ENCODE peak calls at places on chromosomes 2 and 18, in ten cellular contexts. H, U, Z, R, J, X, M, O, D and C are unnamed samples.

GRCh38 chr2:25323042-25323514 is 18.6 kb downstream of the DNMT3A start:
- DNase-seq in H (no peak), O (no peak), M (no peak), D (no peak), J (no peak), X (no peak), Z (no peak), U (no peak), R (no peak), C (no peak)

GRCh38 chr2:28360742-28361293 is 31.8 kb upstream of the FOSL2 start:
- DNase-seq in U (no peak), D (peak; percentile 46), R (peak; percentile 64), J (no peak), Z (peak; percentile 48), H (no peak), M (no peak), X (no peak), O (no peak), C (no peak)

GRCh38 chr2:1744446-1745170 is at the start of gene PXDN:
- DNase-seq in M (no peak), J (no peak), U (no peak), D (no peak), X (no peak), H (peak; percentile 73), O (no peak), Z (peak; percentile 61), R (peak; percentile 73), C (no peak)

GRCh38 chr2:135948642-135949355 is 36.6 kb downstream of the DARS1 start:
- DNase-seq in M (peak; percentile 57), D (no peak), Z (no peak), U (no peak), J (no peak), H (no peak), X (peak; percentile 57), R (peak; percentile 66), O (no peak), C (peak; percentile 33)

GRCh38 chr2:101630224-101630949 is 67.1 kb upstream of the MAP4K4 start:
- DNase-seq in M (no peak), U (no peak), X (no peak), H (no peak), R (no peak), O (no peak), J (no peak), Z (no peak), D (no peak), C (no peak)

GRCh38 chr2:120483355-120483754 is 137.4 kb downstream of the INHBB start:
- DNase-seq in J (no peak), O (no peak), M (no peak), R (no peak), Z (no peak), H (peak; percentile 71), D (no peak), X (no peak), U (no peak), C (no peak)

GRCh38 chr2:1749750-1750149 is 5.4 kb upstream of the PXDN start:
- DNase-seq in H (peak; percentile 61), X (no peak), O (no peak), R (no peak), J (no peak), M (no peak), U (no peak), Z (no peak), D (no peak), C (no peak)

GRCh38 chr2:118202707-118203303 is 114.5 kb downstream of the INSIG2 start:
- DNase-seq in X (no peak), M (peak; percentile 53), R (peak; percentile 59), J (no peak), Z (no peak), U (peak; percentile 59), O (peak; percentile 58), H (no peak), D (peak; percentile 35), C (peak; percentile 58)

DNA sequence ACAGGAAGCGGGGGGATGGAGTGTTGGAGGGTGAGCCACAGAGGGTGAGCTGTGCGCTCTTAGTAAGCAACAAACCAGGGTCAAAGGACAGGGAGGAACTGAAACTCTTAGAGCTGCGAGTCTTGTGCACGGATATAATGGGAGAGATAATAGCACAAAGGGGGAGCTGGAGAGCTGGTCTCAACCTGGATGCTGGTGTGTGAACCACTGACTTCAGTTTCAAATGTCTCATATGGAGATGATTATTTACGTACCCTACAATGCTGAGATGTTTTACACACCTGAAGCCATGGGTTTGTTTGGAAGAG is 35.9 kb downstream of the PTGR3 start:
- DNase-seq in D (no peak), O (peak; percentile 55), Z (no peak), H (no peak), J (no peak), R (peak; percentile 10), M (no peak), X (no peak), U (no peak), C (peak; percentile 89)
- TF ChIP-seq CTCF in D (peak; percentile 19), O (peak; percentile 49), Z (peak; percentile 31), H (no peak), J (no peak), R (no peak), M (no peak), X (peak; percentile 53), U (no peak), C (peak; percentile 33)

GRCh38 chr2:168246483-168247340 is 683 bp downstream of the STK39 start:
- DNase-seq in O (peak; percentile 83), U (peak; percentile 86), R (peak; percentile 66), D (peak; percentile 61), Z (peak; percentile 52), X (peak; percentile 37), M (no peak), J (no peak), H (peak; percentile 95), C (peak; percentile 72)

GRCh38 chr2:168244318-168244717 is 3.1 kb downstream of the STK39 start:
- DNase-seq in D (no peak), X (no peak), U (peak; percentile 71), O (peak; percentile 61), Z (no peak), J (no peak), R (no peak), M (no peak), H (peak; percentile 62), C (no peak)

GRCh38 chr2:168245074-168245825 is 2.1 kb downstream of the STK39 start:
- DNase-seq in U (no peak), H (no peak), Z (no peak), O (no peak), R (peak; percentile 18), D (no peak), J (no peak), X (no peak), M (no peak), C (no peak)

GRCh38 chr2:168246072-168246482 is 1.3 kb downstream of the STK39 start:
- DNase-seq in J (no peak), R (no peak), X (no peak), O (no peak), U (no peak), Z (no peak), M (no peak), D (no peak), H (no peak), C (no peak)

GRCh38 chr2:168247341-168248305 is at the start of gene STK39:
- DNase-seq in H (peak; percentile 93), Z (peak; percentile 76), M (no peak), J (no peak), U (peak; percentile 84), X (peak; percentile 52), R (peak; percentile 70), O (peak; percentile 84), D (peak; percentile 66), C (peak; percentile 88)
- TF ChIP-seq CTCF in H (no peak), Z (no peak), M (peak; percentile 29), J (no peak), U (no peak), X (no peak), R (no peak), O (peak; percentile 55), D (no peak), C (no peak)

GRCh38 chr2:230949966-230950832 is 25.2 kb upstream of the GPR55 start:
- DNase-seq in D (no peak), H (no peak), O (no peak), U (no peak), R (no peak), X (peak; percentile 77), Z (no peak), J (no peak), M (no peak), C (peak; percentile 61)

GRCh38 chr2:230946429-230947234 is 21.6 kb upstream of the GPR55 start:
- DNase-seq in X (no peak), J (no peak), O (no peak), U (no peak), D (no peak), Z (no peak), R (no peak), M (no peak), H (no peak), C (no peak)

GRCh38 chr2:230950833-230951339 is 25.8 kb upstream of the GPR55 start:
- DNase-seq in R (no peak), J (no peak), D (no peak), Z (no peak), U (no peak), H (no peak), X (no peak), M (no peak), O (no peak), C (no peak)

GRCh38 chr2:230947235-230947576 is 22.2 kb upstream of the GPR55 start:
- DNase-seq in J (no peak), O (no peak), U (no peak), R (no peak), D (no peak), H (no peak), X (no peak), M (no peak), Z (no peak), C (no peak)

DNA sequence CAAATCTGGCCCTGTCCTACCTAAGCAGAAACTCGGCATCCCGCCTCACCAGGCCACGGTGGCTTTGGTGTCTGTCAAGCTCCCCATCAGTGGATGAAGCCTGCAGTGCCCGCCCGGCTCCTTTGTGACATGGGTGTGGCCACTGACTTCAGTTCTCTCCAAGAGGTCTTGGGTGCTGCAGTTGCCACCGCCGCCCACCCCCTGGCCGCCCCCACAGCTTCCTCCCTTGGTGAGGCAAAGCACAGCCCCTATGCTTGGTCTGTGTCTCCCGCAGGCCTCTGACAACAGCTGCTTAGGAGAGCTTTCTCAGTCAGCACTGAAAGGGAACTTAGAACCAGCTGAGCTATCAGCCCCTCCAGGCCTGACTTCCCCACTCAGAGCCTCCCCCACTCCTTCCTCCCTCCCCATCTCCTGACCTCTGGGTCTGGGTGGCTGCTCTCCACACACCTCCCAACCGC is 22.9 kb upstream of the GPR55 start:
- DNase-seq in H (peak; percentile 70), O (no peak), Z (no peak), R (no peak), M (no peak), J (no peak), X (peak; percentile 89), U (no peak), D (no peak), C (peak; percentile 53)
- TF ChIP-seq CTCF in H (no peak), O (no peak), Z (no peak), R (no peak), M (no peak), J (no peak), X (no peak), U (no peak), D (no peak), C (no peak)

GRCh38 chr2:40543381-40543780 is 91.5 kb upstream of the SLC8A1 start:
- DNase-seq in Z (no peak), D (no peak), M (no peak), U (no peak), J (no peak), O (no peak), X (no peak), H (no peak), R (no peak), C (no peak)

GRCh38 chr2:40545645-40546044 is 93.8 kb upstream of the SLC8A1 start:
- DNase-seq in H (no peak), J (no peak), D (no peak), X (no peak), M (no peak), O (no peak), R (no peak), Z (no peak), U (no peak), C (no peak)

GRCh38 chr2:40544072-40544471 is 92.2 kb upstream of the SLC8A1 start:
- DNase-seq in R (no peak), M (no peak), H (no peak), D (no peak), J (no peak), O (no peak), X (no peak), U (no peak), Z (no peak), C (no peak)

GRCh38 chr2:40550085-40550484 is 98.2 kb upstream of the SLC8A1 start:
- DNase-seq in X (no peak), H (no peak), Z (no peak), M (no peak), D (no peak), U (no peak), R (no peak), J (no peak), O (no peak), C (no peak)

GRCh38 chr2:40546792-40547191 is 94.9 kb upstream of the SLC8A1 start:
- DNase-seq in Z (no peak), O (no peak), H (no peak), R (no peak), X (no peak), U (no peak), M (no peak), D (no peak), J (no peak), C (no peak)
- TF ChIP-seq CTCF in Z (no peak), O (no peak), H (no peak), R (no peak), X (no peak), U (no peak), M (no peak), D (no peak), J (no peak), C (no peak)